ENCODE peak calls at places on chromosomes 12 and 14, in seven cellular contexts. Z is stomach, D is coronary artery, H is IMR-90, M is body of pancreas, O is uterus, W is SK-N-SH. Y is an unnamed sample.

GRCh38 chr14:68141531-68142088 is 322.0 kb downstream of the RAD51B start:
- DNase-seq in Z (no peak), D (no peak), H (peak), M (no peak), O (no peak), W (no peak), Y (peak)

GRCh38 chr12:75859868-75860267 is 171.7 kb downstream of the PHLDA1 start:
- DNase-seq in Z (no peak), D (no peak), H (peak), M (no peak), O (no peak), W (no peak), Y (peak)

GRCh38 chr12:31011746-31012567 is 61.7 kb upstream of the DDX11 start:
- DNase-seq in Z (no peak), D (no peak), H (no peak), M (peak), O (no peak), W (no peak), Y (no peak)

GRCh38 chr12:12882288-12882687 is 9.1 kb upstream of the GPRC5A start:
- DNase-seq in Z (no peak), D (no peak), H (no peak), M (no peak), O (no peak), W (no peak), Y (no peak)

GRCh38 chr14:95545769-95546168 is 10.9 kb downstream of the GLRX5 start:
- DNase-seq in Z (no peak), D (no peak), H (peak), M (no peak), O (no peak), W (no peak), Y (peak)

GRCh38 chr14:23054000-23054811 is 3.1 kb downstream of the CDH24 start:
- DNase-seq in Z (no peak), D (no peak), H (no peak), M (no peak), O (no peak), W (peak), Y (no peak)

GRCh38 chr14:64880382-64881121 is 845 bp upstream of the SPTB start:
- DNase-seq in Z (peak), D (peak), H (no peak), M (peak), O (peak), W (peak), Y (no peak)

GRCh38 chr14:98252819-98253218 is 1019.2 kb downstream of the BCL11B start:
- DNase-seq in Z (no peak), D (no peak), H (no peak), M (no peak), O (no peak), W (no peak), Y (no peak)

GRCh38 chr14:105089746-105090492 is 24.7 kb upstream of the GPR132 start:
- DNase-seq in Z (no peak), D (no peak), H (no peak), M (no peak), O (no peak), W (no peak), Y (no peak)

GRCh38 chr12:124720019-124720686 is 143.5 kb downstream of the SCARB1 start:
- DNase-seq in Z (no peak), D (no peak), H (peak), M (no peak), O (peak), W (no peak), Y (peak)

GRCh38 chr14:74456684-74457083 is 30.7 kb upstream of the SYNDIG1L start:
- DNase-seq in Z (no peak), D (no peak), H (no peak), M (no peak), O (no peak), W (no peak), Y (no peak)

GRCh38 chr14:63677891-63678379 is 36.3 kb upstream of the WDR89 start:
- DNase-seq in Z (no peak), D (no peak), H (peak), M (no peak), O (no peak), W (no peak), Y (peak)

GRCh38 chr12:99658950-99659349 is 11.4 kb downstream of the GARIN6 start:
- DNase-seq in Z (no peak), D (no peak), H (no peak), M (no peak), O (no peak), W (no peak), Y (peak)

GRCh38 chr14:67232631-67233030 is 8.6 kb upstream of the PALS1 start:
- DNase-seq in Z (no peak), D (no peak), H (no peak), M (no peak), O (no peak), W (peak), Y (no peak)

GRCh38 chr12:27592548-27592947 is 68.5 kb downstream of the PPFIBP1 start:
- DNase-seq in Z (peak), D (no peak), H (peak), M (peak), O (peak), W (no peak), Y (peak)

GRCh38 chr14:55948399-55948798 is 169.8 kb upstream of the PELI2 start:
- DNase-seq in Z (no peak), D (no peak), H (no peak), M (no peak), O (no peak), W (no peak), Y (no peak)

GRCh38 chr12:26402648-26403047 is 207.3 kb downstream of the SSPN start:
- DNase-seq in Z (peak), D (no peak), H (no peak), M (peak), O (no peak), W (no peak), Y (no peak)

GRCh38 chr14:71136386-71137060 is 229.3 kb downstream of the PCNX1 start:
- DNase-seq in Z (no peak), D (peak), H (no peak), M (no peak), O (no peak), W (no peak), Y (no peak)

GRCh38 chr14:104975481-104976197 is 2.5 kb downstream of the AHNAK2 start:
- DNase-seq in Z (no peak), D (no peak), H (no peak), M (peak), O (no peak), W (peak), Y (no peak)

GRCh38 chr14:99273025-99273723 is 1.2 kb upstream of the BCL11B start:
- DNase-seq in Z (peak), D (no peak), H (no peak), M (no peak), O (no peak), W (peak), Y (no peak)

GRCh38 chr14:56482306-56482705 is 97.3 kb upstream of the TMEM260 start:
- DNase-seq in Z (no peak), D (no peak), H (peak), M (peak), O (no peak), W (no peak), Y (peak)

GRCh38 chr14:54715811-54716210 is 148.9 kb downstream of the SAMD4A start:
- DNase-seq in Z (no peak), D (no peak), H (no peak), M (no peak), O (no peak), W (no peak), Y (no peak)

DNA sequence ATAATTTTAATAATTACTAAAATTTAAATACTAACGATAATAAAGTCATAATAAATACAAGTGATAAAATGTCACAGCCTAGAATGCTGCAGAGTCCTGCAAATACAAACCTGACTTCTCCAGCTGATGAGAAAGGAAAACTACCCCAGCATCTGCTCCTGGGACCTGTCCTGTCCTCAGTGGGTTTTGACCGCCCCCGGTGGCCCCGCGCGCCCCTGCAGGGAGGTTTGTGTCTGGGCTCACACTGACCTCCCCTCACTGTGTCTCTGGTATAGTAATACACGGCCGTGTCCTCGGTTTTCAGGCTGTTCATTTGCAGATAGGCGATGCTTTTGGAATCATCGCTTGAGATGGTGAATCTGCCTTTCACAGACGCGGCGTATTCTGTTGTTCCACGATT is 1139.4 kb downstream of the TMEM121 start:
- DNase-seq in Z (no peak), D (no peak), H (no peak), M (no peak), O (no peak), W (no peak), Y (no peak)
- TF ChIP-seq CTCF in Z (no peak), D (no peak), H (no peak), M (no peak), O (no peak), W (no peak), Y (no peak)

GRCh38 chr12:119804011-119804641 is 73.0 kb downstream of the CIT start:
- DNase-seq in Z (peak), D (peak), H (peak), M (peak), O (no peak), W (peak), Y (peak)
- H3K4me3 ChIP-seq in Z (peak), D (peak), H (peak), M (no peak), O (no peak), W (peak), Y (peak)

DNA sequence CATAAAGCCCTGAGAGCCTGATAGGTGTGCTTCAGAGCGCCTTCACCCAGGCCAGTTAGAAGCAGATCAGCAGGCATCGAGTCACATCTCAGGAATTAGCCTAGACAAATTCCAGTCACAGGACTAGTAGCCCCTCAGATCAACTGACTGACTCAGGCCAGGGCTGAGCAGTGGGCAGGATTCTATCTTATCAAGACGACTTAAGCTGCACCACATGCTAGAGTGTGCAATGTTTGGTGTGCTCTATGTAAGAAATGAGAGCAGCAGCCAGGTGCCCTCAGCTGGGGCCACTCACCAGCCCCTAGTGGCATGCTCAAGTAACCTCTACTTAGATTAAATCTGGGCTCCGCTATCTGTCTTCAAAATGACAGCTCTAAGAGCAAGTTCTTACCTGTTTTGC is 19.7 kb upstream of the NGB start:
- DNase-seq in Z (no peak), D (no peak), H (peak), M (no peak), O (no peak), W (no peak), Y (no peak)
- TF ChIP-seq CTCF in Z (no peak), D (no peak), H (peak), M (no peak), O (no peak), W (peak), Y (no peak)

GRCh38 chr12:107287436-107288413 is 194.4 kb upstream of the CRY1 start:
- DNase-seq in Z (no peak), D (no peak), H (peak), M (no peak), O (no peak), W (no peak), Y (no peak)
- H3K4me3 ChIP-seq in Z (no peak), D (no peak), H (no peak), M (no peak), O (no peak), W (no peak), Y (no peak)

GRCh38 chr14:59133202-59133601 is 55.3 kb upstream of the DAAM1 start:
- DNase-seq in Z (no peak), D (no peak), H (no peak), M (no peak), O (no peak), W (no peak), Y (peak)

GRCh38 chr14:59133709-59134108 is 54.8 kb upstream of the DAAM1 start:
- DNase-seq in Z (no peak), D (no peak), H (no peak), M (no peak), O (no peak), W (no peak), Y (no peak)

GRCh38 chr14:59130472-59130871 is 58.0 kb upstream of the DAAM1 start:
- DNase-seq in Z (no peak), D (no peak), H (no peak), M (no peak), O (peak), W (no peak), Y (no peak)

GRCh38 chr14:59134307-59134706 is 54.2 kb upstream of the DAAM1 start:
- DNase-seq in Z (no peak), D (no peak), H (no peak), M (no peak), O (no peak), W (no peak), Y (no peak)

GRCh38 chr14:59131926-59132763 is 56.3 kb upstream of the DAAM1 start:
- DNase-seq in Z (no peak), D (no peak), H (no peak), M (no peak), O (no peak), W (no peak), Y (no peak)
- TF ChIP-seq CTCF in Z (no peak), D (no peak), H (no peak), M (no peak), O (no peak), W (no peak), Y (no peak)

GRCh38 chr14:48704639-48705038 is 881.5 kb downstream of the RPS29 start:
- DNase-seq in Z (no peak), D (no peak), H (no peak), M (no peak), O (no peak), W (no peak), Y (no peak)
- H3K4me3 ChIP-seq in Z (no peak), D (no peak), H (no peak), M (no peak), O (no peak), W (no peak), Y (no peak)

DNA sequence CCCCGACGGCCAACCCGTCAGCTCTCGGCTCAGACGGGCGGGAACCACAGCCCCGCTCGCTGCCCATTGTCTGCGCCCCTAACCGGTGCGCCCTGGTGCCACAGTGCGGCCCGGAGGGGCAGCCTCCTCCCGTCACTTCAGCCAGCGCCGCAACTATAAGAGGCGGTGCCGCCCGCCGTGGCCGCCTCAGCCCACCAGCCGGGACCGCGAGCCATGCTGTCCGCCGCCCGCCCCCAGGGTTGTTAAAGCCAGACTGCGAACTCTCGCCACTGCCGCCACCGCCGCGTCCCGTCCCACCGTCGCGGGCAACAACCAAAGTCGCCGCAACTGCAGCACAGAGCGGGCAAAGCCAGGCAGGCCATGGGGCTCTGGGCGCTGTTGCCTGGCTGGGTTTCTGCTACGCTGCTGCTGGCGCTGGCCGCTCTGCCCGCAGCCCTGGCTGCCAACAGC is at the start of gene WNT1:
- DNase-seq in Z (no peak), D (no peak), H (no peak), M (peak), O (no peak), W (peak), Y (no peak)
- TF ChIP-seq CTCF in Z (no peak), D (no peak), H (no peak), M (no peak), O (no peak), W (peak), Y (no peak)

GRCh38 chr14:24422694-24423531 is 6.6 kb downstream of the CBLN3 start:
- DNase-seq in Z (peak), D (no peak), H (no peak), M (no peak), O (no peak), W (no peak), Y (no peak)
- H3K4me3 ChIP-seq in Z (no peak), D (no peak), H (no peak), M (no peak), O (no peak), W (no peak), Y (no peak)

GRCh38 chr12:93215290-93215678 is 162.4 kb upstream of the NUDT4 start:
- DNase-seq in Z (no peak), D (no peak), H (no peak), M (no peak), O (no peak), W (no peak), Y (no peak)
- TF ChIP-seq CTCF in Z (no peak), D (no peak), H (no peak), M (no peak), O (no peak), W (no peak), Y (no peak)

Y was measured in cardiac fibroblast.